ENCODE peak calls at places on chromosomes 13 and 19, in seven cellular contexts. K is tibial nerve; X is esophagus squamous epithelium; I is CD4-positive, alpha-beta T cell; Z is body of pancreas; Y is heart right ventricle; E is colonic mucosa. N is an unnamed sample.

GRCh38 chr13:97369269-97369893 is 64.6 kb upstream of the RAP2A start:
- DNase-seq in Y (no peak), Z (no peak), E (no peak), I (no peak), X (no peak), K (no peak), N (no peak)

GRCh38 chr19:41264581-41265375 is 606 bp downstream of the HNRNPUL1 start:
- DNase-seq in X (no peak), I (peak; percentile 39), Z (peak; percentile 61), Y (peak; percentile 53), K (peak; percentile 20), E (peak; percentile 51), N (peak; percentile 84)

GRCh38 chr13:50616101-50616500 is 227.4 kb downstream of the DLEU7 start:
- DNase-seq in K (no peak), X (no peak), E (no peak), I (no peak), Z (no peak), Y (no peak), N (no peak)

GRCh38 chr13:50359779-50360178 is 344.5 kb downstream of the KCNRG start:
- DNase-seq in Z (no peak), X (no peak), Y (no peak), E (no peak), K (no peak), I (no peak), N (no peak)

GRCh38 chr19:16153582-16154336 is 10.3 kb downstream of the HSH2D start:
- DNase-seq in X (no peak), I (no peak), E (no peak), K (no peak), Z (no peak), Y (no peak), N (peak; percentile 88)

GRCh38 chr19:28288850-28289249 is 924.1 kb downstream of the UQCRFS1 start:
- DNase-seq in Y (no peak), K (no peak), E (peak; percentile 44), Z (peak; percentile 68), X (no peak), I (no peak), N (peak; percentile 3)

GRCh38 chr13:23629566-23630272 is 59.5 kb downstream of the TNFRSF19 start:
- DNase-seq in K (no peak), X (no peak), E (no peak), Z (peak; percentile 48), I (no peak), Y (no peak), N (no peak)

GRCh38 chr19:7297742-7298141 is 3.5 kb upstream of the INSR start:
- DNase-seq in Y (no peak), K (no peak), Z (no peak), E (no peak), I (no peak), X (no peak), N (no peak)

GRCh38 chr19:8935460-8935859 is 74.7 kb downstream of the MUC16 start:
- DNase-seq in E (no peak), I (no peak), K (no peak), Z (no peak), Y (no peak), X (no peak), N (no peak)

GRCh38 chr13:24341439-24341838 is 32.1 kb downstream of the C1QTNF9 start:
- DNase-seq in K (no peak), I (no peak), X (no peak), E (no peak), Z (no peak), Y (no peak), N (no peak)

GRCh38 chr19:9132422-9132821 is 5.7 kb upstream of the OR7G3 start:
- DNase-seq in X (no peak), Y (no peak), E (no peak), Z (no peak), I (no peak), K (no peak), N (no peak)

GRCh38 chr13:43005460-43006236 is 13.6 kb upstream of the EPSTI1 start:
- DNase-seq in E (no peak), Z (no peak), Y (no peak), I (no peak), X (no peak), K (no peak), N (peak; percentile 28)

GRCh38 chr13:37608750-37609339 is 10.3 kb upstream of the POSTN start:
- DNase-seq in K (no peak), E (no peak), Y (no peak), I (no peak), Z (no peak), X (no peak), N (no peak)

GRCh38 chr13:32491028-32491427 is 47.6 kb downstream of the N4BP2L2 start:
- DNase-seq in E (no peak), K (no peak), I (no peak), Z (no peak), Y (no peak), X (no peak), N (no peak)

GRCh38 chr13:42071667-42072419 is 23.4 kb downstream of the DGKH start:
- DNase-seq in X (no peak), K (no peak), Z (no peak), E (no peak), Y (no peak), I (no peak), N (no peak)

GRCh38 chr19:33778089-33778791 is 18.4 kb upstream of the KCTD15 start:
- DNase-seq in Y (peak; percentile 90), E (peak; percentile 82), Z (peak; percentile 75), X (no peak), I (peak; percentile 81), K (peak; percentile 54), N (peak; percentile 84)

DNA sequence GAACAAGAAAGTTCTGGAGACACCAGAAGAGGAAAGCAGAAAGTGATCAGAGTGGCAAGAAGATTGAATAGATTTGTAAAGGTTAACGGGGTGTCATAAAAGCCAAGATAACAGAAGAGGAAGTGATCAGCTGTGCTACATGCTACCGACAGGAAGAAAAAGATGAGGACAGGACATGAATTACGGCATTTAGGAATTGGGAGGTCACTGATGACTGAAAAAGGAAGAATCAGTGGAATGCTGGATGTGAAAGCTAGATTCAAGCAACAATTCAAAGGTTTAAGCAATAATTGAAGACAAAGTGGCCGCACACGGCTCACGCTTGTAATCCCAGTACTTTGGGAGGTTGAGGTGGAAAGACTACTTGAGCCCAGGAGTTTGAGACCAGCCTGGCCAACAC is 15.1 kb downstream of the ZNF160 start:
- DNase-seq in X (no peak), Z (no peak), E (no peak), Y (no peak), I (no peak), K (no peak), N (no peak)
- H3K27ac ChIP-seq in X (no peak overlapping the region), Z (no peak overlapping the region), E (no peak overlapping the region), Y (peak overlapping the region; percentile 60), I (no peak overlapping the region), K (no peak overlapping the region), N (no peak overlapping the region)

DNA sequence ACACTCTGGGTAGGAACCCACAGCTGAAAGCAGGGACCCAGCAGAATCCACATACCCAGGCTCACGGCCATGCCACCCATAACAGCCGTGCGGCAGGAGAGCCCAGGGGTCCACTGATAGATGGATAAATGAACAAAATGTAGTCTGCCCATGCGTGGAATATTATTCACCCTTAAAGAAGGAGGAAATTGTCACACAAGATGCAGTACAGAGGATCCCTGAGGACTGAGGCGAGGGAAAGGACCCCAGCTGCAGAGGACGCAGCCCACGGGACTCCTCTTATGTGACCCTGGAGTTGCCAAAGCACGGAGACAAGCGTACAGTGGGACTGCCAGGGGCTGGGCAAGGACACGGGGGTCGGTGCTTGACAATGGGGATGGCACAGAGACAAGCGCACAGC is 10.7 kb downstream of the GRTP1 start:
- DNase-seq in E (no peak), I (no peak), Z (no peak), Y (no peak), K (no peak), X (no peak), N (no peak)
- H3K27ac ChIP-seq in E (no peak overlapping the region), I (no peak overlapping the region), Z (no peak overlapping the region), Y (no peak overlapping the region), K (no peak overlapping the region), X (no peak overlapping the region), N (no peak overlapping the region)

GRCh38 chr13:72637561-72637960 is 89.9 kb downstream of the MZT1 start:
- DNase-seq in X (no peak), E (no peak), Z (no peak), I (no peak), K (no peak), Y (no peak), N (peak; percentile 14)
- H3K27ac ChIP-seq in X (no peak overlapping the region), E (no peak overlapping the region), Z (no peak overlapping the region), I (no peak overlapping the region), K (no peak overlapping the region), Y (no peak overlapping the region), N (no peak overlapping the region)

GRCh38 chr19:46788101-46788967 is at the start of gene SLC1A5:
- DNase-seq in Y (peak; percentile 97), Z (peak; percentile 96), K (peak; percentile 98), X (peak; percentile 83), E (peak; percentile 99), I (peak; percentile 93), N (peak; percentile 99)
- H3K27ac ChIP-seq in Y (peak within 1 kb of the TSS; percentile 69), Z (peak within 1 kb of the TSS; percentile 90), K (peak within 1 kb of the TSS; percentile 92), X (peak within 1 kb of the TSS; percentile 96), E (peak within 1 kb of the TSS; percentile 95), I (peak within 1 kb of the TSS; percentile 72), N (no peak within 1 kb of the TSS)

GRCh38 chr19:10858204-10858828 is 10.1 kb downstream of the C19orf38 start:
- DNase-seq in E (no peak), Z (no peak), Y (no peak), I (no peak), K (no peak), X (no peak), N (peak; percentile 79)
- H3K27ac ChIP-seq in E (no peak overlapping the region), Z (no peak overlapping the region), Y (no peak overlapping the region), I (no peak overlapping the region), K (no peak overlapping the region), X (no peak overlapping the region), N (no peak overlapping the region)

GRCh38 chr19:35311901-35312665 is 16.9 kb upstream of the CD22 start:
- DNase-seq in E (no peak), K (no peak), X (no peak), I (no peak), Z (no peak), Y (no peak), N (no peak)
- H3K27ac ChIP-seq in E (no peak overlapping the region), K (no peak overlapping the region), X (no peak overlapping the region), I (no peak overlapping the region), Z (no peak overlapping the region), Y (no peak overlapping the region), N (no peak overlapping the region)

GRCh38 chr13:99153219-99153618 is 47.4 kb upstream of the UBAC2 start:
- DNase-seq in K (no peak), X (no peak), I (no peak), E (no peak), Y (no peak), Z (no peak), N (no peak)

GRCh38 chr13:99150575-99151370 is 49.9 kb upstream of the UBAC2 start:
- DNase-seq in K (no peak), Z (no peak), X (no peak), E (no peak), Y (no peak), I (no peak), N (no peak)

GRCh38 chr13:99154064-99154463 is 46.6 kb upstream of the UBAC2 start:
- DNase-seq in E (no peak), Y (no peak), I (no peak), Z (no peak), X (no peak), K (no peak), N (no peak)

GRCh38 chr13:99155821-99156220 is 44.8 kb upstream of the UBAC2 start:
- DNase-seq in X (no peak), E (no peak), K (no peak), I (no peak), Y (no peak), Z (no peak), N (no peak)

GRCh38 chr13:99151516-99151915 is 49.1 kb upstream of the UBAC2 start:
- DNase-seq in Z (no peak), X (no peak), I (no peak), Y (no peak), E (no peak), K (no peak), N (no peak)
- H3K27ac ChIP-seq in Z (no peak overlapping the region), X (peak overlapping the region; percentile 50), I (no peak overlapping the region), Y (no peak overlapping the region), E (no peak overlapping the region), K (no peak overlapping the region), N (no peak overlapping the region)